ENCODE peak calls at places on chromosomes 3 and 15, in nine cellular contexts. Y, M, B, N, U, A, W, X and H are unnamed samples. For H3K36me3 and H3K9me3, the result is how much of the 10 kb centered on the place peaks cover.

GRCh38 chr15:89395996-89396395 is 61.4 kb upstream of the POLG start:
- DNase-seq in X (no peak), Y (peak), M (no peak), A (no peak), W (no peak), U (no peak), B (no peak), N (no peak), H (no peak)

GRCh38 chr15:90401499-90401898 is 13.5 kb downstream of the IQGAP1 start:
- DNase-seq in N (no peak), X (no peak), W (no peak), M (no peak), A (no peak), B (no peak), U (no peak), Y (no peak), H (no peak)

GRCh38 chr3:87855626-87856025 is 203.2 kb downstream of the CGGBP1 start:
- DNase-seq in U (no peak), M (no peak), B (no peak), A (no peak), W (no peak), Y (no peak), N (no peak), X (no peak), H (no peak)

GRCh38 chr3:127551971-127552370 is 38.6 kb downstream of the TPRA1 start:
- DNase-seq in M (no peak), N (no peak), W (no peak), B (no peak), X (no peak), A (no peak), U (no peak), Y (no peak), H (no peak)

GRCh38 chr3:76970006-76970680 is 69.8 kb upstream of the ROBO2 start:
- DNase-seq in M (no peak), A (peak), U (no peak), X (no peak), Y (no peak), N (no peak), W (no peak), B (no peak), H (no peak)

GRCh38 chr3:87448559-87448958 is 172.2 kb upstream of the POU1F1 start:
- DNase-seq in Y (no peak), X (no peak), M (no peak), U (no peak), B (no peak), A (no peak), W (no peak), N (no peak), H (no peak)

GRCh38 chr15:38201714-38202113 is 50.9 kb upstream of the SPRED1 start:
- DNase-seq in M (no peak), Y (no peak), B (no peak), W (no peak), U (no peak), A (no peak), N (no peak), X (no peak), H (no peak)

GRCh38 chr3:74621581-74621980 is 7.1 kb upstream of the CNTN3 start:
- DNase-seq in U (no peak), M (no peak), W (no peak), X (no peak), Y (no peak), N (no peak), A (peak), B (no peak), H (no peak)

GRCh38 chr3:194049394-194049793 is 86.6 kb upstream of the HES1 start:
- DNase-seq in X (no peak), U (no peak), A (no peak), M (no peak), Y (no peak), N (no peak), B (no peak), W (no peak), H (no peak)

GRCh38 chr3:195438371-195438770 is 4.4 kb downstream of the ACAP2 start:
- DNase-seq in W (no peak), A (no peak), U (no peak), B (no peak), N (no peak), X (no peak), M (peak), Y (no peak), H (no peak)
- H3K36me3 ChIP-seq in W (under half), A (under half), U (under half), B (under half), N (under half), X (under half), M (under half), Y (under half), H (under half)

GRCh38 chr3:104578558-104578957 is 788.2 kb upstream of the ALCAM start:
- DNase-seq in U (no peak), W (peak), A (no peak), X (no peak), B (no peak), N (no peak), Y (no peak), M (no peak), H (no peak)

GRCh38 chr3:104575631-104576030 is 791.1 kb upstream of the ALCAM start:
- DNase-seq in W (no peak), X (no peak), M (no peak), B (no peak), N (no peak), U (no peak), Y (no peak), A (no peak), H (no peak)
- H3K9me3 ChIP-seq in W (under half), X (under half), M (under half), B (under half), N (half or more), U (under half), Y (under half), A (under half), H (under half)

GRCh38 chr15:71529353-71529752 is 281.0 kb upstream of the NR2E3 start:
- DNase-seq in Y (no peak), N (no peak), M (no peak), W (no peak), U (no peak), X (no peak), A (no peak), B (no peak), H (no peak)

GRCh38 chr15:71538181-71538580 is 272.2 kb upstream of the NR2E3 start:
- DNase-seq in Y (no peak), M (no peak), U (no peak), X (no peak), B (no peak), W (no peak), A (no peak), N (no peak), H (no peak)

GRCh38 chr15:71530116-71530515 is 280.2 kb upstream of the NR2E3 start:
- DNase-seq in Y (no peak), N (no peak), X (no peak), B (no peak), A (no peak), W (no peak), U (no peak), M (no peak), H (no peak)

GRCh38 chr15:71538922-71539321 is 271.4 kb upstream of the NR2E3 start:
- DNase-seq in N (no peak), U (no peak), X (no peak), B (no peak), W (no peak), Y (no peak), M (no peak), A (peak), H (no peak)

DNA sequence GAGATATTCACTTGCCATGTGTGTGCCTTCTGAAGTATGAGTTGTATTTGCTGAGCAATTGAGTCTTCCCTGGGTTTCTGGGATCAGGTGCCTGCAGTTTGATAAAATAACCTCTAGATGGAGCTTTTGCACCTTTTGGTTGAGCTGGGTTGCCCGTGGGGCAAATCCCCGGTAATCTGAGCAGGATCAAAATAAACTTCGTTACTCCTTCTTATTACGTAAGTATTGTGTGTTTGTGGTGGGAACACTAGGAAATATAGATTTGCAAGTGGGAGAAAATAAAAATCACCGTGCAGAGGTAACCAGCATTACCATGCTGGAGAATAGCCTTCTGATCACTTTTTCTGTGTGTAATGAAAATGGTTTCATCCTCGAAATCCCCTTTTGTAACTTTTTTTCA is 277.4 kb upstream of the NR2E3 start:
- DNase-seq in M (peak), U (no peak), N (no peak), X (no peak), B (peak), W (peak), Y (no peak), A (peak), H (no peak)
- TF ChIP-seq CTCF in M (peak), U (no peak), N (peak), X (no peak), B (peak), W (peak), Y (no peak), A (peak), H (peak)

GRCh38 chr15:70128757-70129140 is 31.0 kb upstream of the TLE3 start:
- DNase-seq in N (no peak), M (no peak), W (no peak), Y (no peak), X (no peak), A (no peak), B (no peak), U (no peak), H (no peak)
- H3K36me3 ChIP-seq in N (under half), M (under half), W (under half), Y (under half), X (under half), A (under half), B (under half), U (under half), H (under half)